ENCODE peak calls at places on chromosomes 1 and 21, in four cellular contexts. O is HAP-1, W is MG63, S is PC-3. I is an unnamed sample.

GRCh38 chr1:204814146-204814884 is 56.3 kb upstream of the NFASC start:
- DNase-seq in O (no peak), S (no peak), W (no peak), I (no peak)

GRCh38 chr1:21933397-21934248 is 3.5 kb downstream of the HSPG2 start:
- DNase-seq in O (no peak), S (peak), W (peak), I (no peak)

GRCh38 chr1:151924691-151925587 is 15.6 kb upstream of the THEM4 start:
- DNase-seq in W (no peak), S (no peak), O (no peak), I (no peak)

GRCh38 chr1:232574867-232575523 is 54.9 kb downstream of the SIPA1L2 start:
- DNase-seq in O (no peak), W (peak), S (peak), I (no peak)

GRCh38 chr1:175968486-175969182 is 225.2 kb upstream of the TNR start:
- DNase-seq in W (no peak), S (no peak), O (peak), I (no peak)

GRCh38 chr1:106515375-106515774 is 541.1 kb upstream of the PRMT6 start:
- DNase-seq in S (peak), W (no peak), O (no peak), I (no peak)

GRCh38 chr1:157758018-157758417 is 18.9 kb downstream of the FCRL2 start:
- DNase-seq in W (no peak), O (no peak), S (no peak), I (no peak)

GRCh38 chr1:219761208-219761860 is 148.4 kb upstream of the ZC3H11B start:
- DNase-seq in W (no peak), S (no peak), O (no peak), I (no peak)

GRCh38 chr1:17392199-17392740 is 20.3 kb downstream of the PADI6 start:
- DNase-seq in O (no peak), S (no peak), W (no peak), I (no peak)

GRCh38 chr1:192477630-192478029 is 97.9 kb upstream of the RGS1 start:
- DNase-seq in S (peak), O (no peak), W (no peak), I (no peak)

GRCh38 chr21:26443867-26444266 is 129.2 kb downstream of the CYYR1 start:
- DNase-seq in W (no peak), O (no peak), S (peak), I (no peak)

GRCh38 chr1:227844320-227845114 is 29.0 kb downstream of the PRSS38 start:
- DNase-seq in S (no peak), W (no peak), O (no peak), I (no peak)

GRCh38 chr1:10161121-10161520 is 49.2 kb upstream of the KIF1B start:
- DNase-seq in O (no peak), S (no peak), W (no peak), I (no peak)

GRCh38 chr1:18128298-18128697 is 20.7 kb downstream of the IGSF21 start:
- DNase-seq in W (no peak), O (no peak), S (no peak), I (no peak)

GRCh38 chr1:156165083-156165482 is 11.7 kb downstream of the SEMA4A start:
- DNase-seq in S (no peak), O (no peak), W (no peak), I (no peak)

GRCh38 chr1:155940531-155940992 is 876 bp upstream of the RXFP4 start:
- DNase-seq in W (peak), O (no peak), S (peak), I (peak)

GRCh38 chr1:33575324-33575879 is 103.0 kb downstream of the ZSCAN20 start:
- DNase-seq in O (no peak), W (peak), S (no peak), I (no peak)

GRCh38 chr1:234170622-234171021 is 202.6 kb upstream of the COA6 start:
- DNase-seq in O (no peak), W (no peak), S (no peak), I (no peak)

GRCh38 chr1:47555841-47556616 is 118.2 kb downstream of the FOXD2 start:
- DNase-seq in W (peak), O (no peak), S (no peak), I (no peak)

GRCh38 chr1:66679140-66679539 is 73.1 kb upstream of the DYNLT5 start:
- DNase-seq in W (no peak), O (no peak), S (no peak), I (no peak)

GRCh38 chr1:182084487-182085316 is 23.2 kb upstream of the ZNF648 start:
- DNase-seq in S (peak), W (peak), O (peak), I (peak)

GRCh38 chr1:244866355-244866754 is 2.0 kb upstream of the HNRNPU start:
- DNase-seq in O (no peak), S (no peak), W (no peak), I (no peak)

GRCh38 chr1:182700351-182700709 is 15.9 kb upstream of the RGS8 start:
- DNase-seq in W (no peak), O (no peak), S (no peak), I (no peak)

GRCh38 chr1:201436461-201436860 is 14.9 kb upstream of the TNNI1 start:
- DNase-seq in S (peak), O (peak), W (peak), I (no peak)

GRCh38 chr1:25503551-25504426 is 39.6 kb upstream of the LDLRAP1 start:
- DNase-seq in O (peak), S (peak), W (peak), I (no peak)

GRCh38 chr1:182374101-182374834 is 17.3 kb downstream of the GLUL start:
- DNase-seq in S (no peak), W (no peak), O (no peak), I (no peak)

GRCh38 chr1:206909883-206910318 is 11.8 kb downstream of the FCMR start:
- DNase-seq in O (no peak), W (peak), S (no peak), I (no peak)

GRCh38 chr1:87450615-87451209 is 122.0 kb downstream of the LMO4 start:
- DNase-seq in W (no peak), O (no peak), S (peak), I (no peak)

GRCh38 chr1:87642581-87643129 is 314.0 kb downstream of the LMO4 start:
- DNase-seq in S (peak), O (no peak), W (no peak), I (peak)

GRCh38 chr1:221837886-221838285 is 96.0 kb upstream of the DUSP10 start:
- DNase-seq in O (no peak), S (no peak), W (no peak), I (no peak)

DNA sequence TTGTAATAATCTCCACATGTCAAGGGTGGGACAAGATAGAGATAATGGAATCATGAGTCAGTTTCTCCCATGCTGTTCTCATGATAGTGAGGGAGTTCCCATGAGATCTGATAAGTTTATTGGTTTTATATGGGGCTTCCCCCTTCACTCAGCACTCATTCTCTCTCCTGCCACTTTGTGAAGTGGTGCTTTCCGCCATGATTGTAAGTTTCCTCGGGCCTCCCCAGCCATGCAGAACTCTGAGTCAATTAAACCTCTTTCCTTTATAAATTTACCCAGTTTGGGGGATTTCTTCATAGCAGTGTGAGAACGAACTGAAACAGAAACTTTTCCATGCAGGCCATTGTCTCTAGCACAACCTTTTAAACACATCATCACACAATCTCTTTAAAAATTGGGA is 221.5 kb upstream of the BRINP3 start:
- DNase-seq in S (no peak), W (no peak), O (no peak), I (no peak)
- H3K4me3 ChIP-seq in S (no peak), W (no peak), O (no peak), I (no peak)

GRCh38 chr1:15151871-15152270 is 1.7 kb upstream of the TMEM51 start:
- DNase-seq in O (no peak), W (no peak), S (no peak), I (no peak)
- H3K4me3 ChIP-seq in O (peak), W (no peak), S (peak), I (peak)

DNA sequence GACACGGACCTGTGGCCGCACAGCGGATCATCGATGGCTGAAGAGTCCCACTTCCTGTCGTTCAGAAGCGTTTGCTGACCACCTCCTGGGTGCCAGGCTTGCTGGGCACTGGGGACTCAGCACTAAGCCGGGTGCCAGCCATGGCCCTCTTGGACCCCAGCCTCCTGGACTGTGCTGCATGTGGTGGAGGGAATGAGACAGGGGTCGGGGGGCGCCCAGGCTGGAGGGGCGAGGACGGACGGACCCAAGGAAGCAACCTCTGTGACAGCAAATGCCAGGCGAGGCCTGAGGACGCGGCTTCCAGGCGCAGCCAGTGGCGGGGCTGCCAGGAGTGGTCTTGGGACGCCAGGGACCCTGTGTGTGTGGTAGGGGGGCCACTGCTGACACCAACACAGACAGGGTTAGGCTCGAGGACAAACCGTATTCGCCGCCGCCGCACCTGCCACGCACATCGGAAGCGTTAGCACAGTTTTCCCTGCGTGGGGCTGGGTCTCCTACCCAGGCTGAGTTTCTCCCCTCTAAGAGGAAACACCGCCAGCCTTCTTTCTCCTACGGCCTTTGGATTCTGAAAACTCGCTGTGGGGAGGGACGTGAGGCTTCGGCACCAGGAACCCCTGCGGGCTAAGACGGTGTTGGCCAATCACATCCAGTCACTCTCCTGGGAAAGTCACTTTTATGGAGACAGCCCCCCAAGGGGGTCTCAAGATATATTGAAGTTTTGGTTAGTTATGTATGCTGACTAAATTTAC is 3.1 kb upstream of the MXRA8 start:
- DNase-seq in W (no peak), O (no peak), S (no peak), I (no peak)
- H3K4me3 ChIP-seq in W (peak), O (no peak), S (no peak), I (no peak)

GRCh38 chr1:27660300-27660837 is 11.6 kb downstream of the IFI6 start:
- DNase-seq in O (no peak), W (no peak), S (peak), I (no peak)
- H3K4me3 ChIP-seq in O (peak), W (peak), S (peak), I (peak)

GRCh38 chr1:218494449-218494852 is 149.3 kb downstream of the TGFB2 start:
- DNase-seq in W (no peak), S (no peak), O (no peak), I (no peak)

GRCh38 chr1:218495931-218496330 is 150.8 kb downstream of the TGFB2 start:
- DNase-seq in W (no peak), S (peak), O (no peak), I (no peak)

GRCh38 chr1:218496561-218496960 is 151.4 kb downstream of the TGFB2 start:
- DNase-seq in O (no peak), S (peak), W (peak), I (peak)

GRCh38 chr1:218492840-218493239 is 147.7 kb downstream of the TGFB2 start:
- DNase-seq in O (no peak), W (no peak), S (peak), I (no peak)

GRCh38 chr1:218494000-218494399 is 148.9 kb downstream of the TGFB2 start:
- DNase-seq in S (no peak), O (no peak), W (no peak), I (no peak)
- H3K4me3 ChIP-seq in S (no peak), O (no peak), W (no peak), I (no peak)